ENCODE peak calls at places on chromosomes 3 and 15, in five cellular contexts. A is AG09319; Y is B cell; P is stimulated activated CD8-positive, alpha-beta memory T cell treated with anti-CD3 and anti-CD28 coated beads, Interleukin-15, amount 100 ng/mL, for 1 hour; R is IMR-90. F is an unnamed sample.

GRCh38 chr3:142224482-142225072 is 808 bp downstream of the GK5 start:
- DNase-seq in A (no peak), Y (no peak), P (no peak), R (no peak), F (no peak)

GRCh38 chr3:195450731-195451229 is 8.0 kb upstream of the ACAP2 start:
- DNase-seq in A (peak), Y (no peak), P (no peak), R (peak), F (no peak)

GRCh38 chr3:93969443-93969842 is 4.3 kb downstream of the PROS1 start:
- DNase-seq in A (no peak), Y (no peak), P (no peak), R (peak), F (no peak)

GRCh38 chr15:81297147-81297572 is 26.8 kb downstream of the STARD5 start:
- DNase-seq in A (no peak), Y (no peak), P (no peak), R (peak), F (no peak)

GRCh38 chr3:128787256-128788253 is 61.6 kb downstream of the RAB7A start:
- DNase-seq in A (no peak), Y (peak), P (no peak), R (peak), F (no peak)

GRCh38 chr15:68697711-68698690 is 119.2 kb downstream of the CORO2B start:
- DNase-seq in A (no peak), Y (no peak), P (no peak), R (peak), F (no peak)

GRCh38 chr3:4899654-4900236 is 79.5 kb upstream of the BHLHE40 start:
- DNase-seq in A (no peak), Y (no peak), P (no peak), R (no peak), F (no peak)

GRCh38 chr3:197025736-197026480 is 3.7 kb downstream of the MELTF start:
- DNase-seq in A (no peak), Y (no peak), P (no peak), R (no peak), F (no peak)

GRCh38 chr3:121592856-121593702 is at the start of gene FBXO40:
- DNase-seq in A (no peak), Y (no peak), P (no peak), R (no peak), F (no peak)

GRCh38 chr3:30752961-30753360 is 141.5 kb downstream of the GADL1 start:
- DNase-seq in A (peak), Y (no peak), P (no peak), R (peak), F (no peak)

GRCh38 chr3:30502742-30503073 is 103.7 kb upstream of the TGFBR2 start:
- DNase-seq in A (no peak), Y (peak), P (no peak), R (peak), F (no peak)

GRCh38 chr3:119524931-119525662 is 26.8 kb downstream of the TIMMDC1 start:
- DNase-seq in A (no peak), Y (no peak), P (no peak), R (no peak), F (no peak)

GRCh38 chr15:40633178-40633577 is 39.1 kb downstream of the KNL1 start:
- DNase-seq in A (peak), Y (no peak), P (no peak), R (peak), F (no peak)

GRCh38 chr3:162721736-162722135 is 1225.1 kb downstream of the OTOL1 start:
- DNase-seq in A (no peak), Y (no peak), P (no peak), R (no peak), F (no peak)

GRCh38 chr3:94065819-94066218 is 3.0 kb downstream of the NSUN3 start:
- DNase-seq in A (no peak), Y (no peak), P (no peak), R (no peak), F (no peak)

GRCh38 chr15:82643992-82644391 is 3.2 kb downstream of the CPEB1 start:
- DNase-seq in A (no peak), Y (no peak), P (no peak), R (no peak), F (no peak)